ENCODE peak calls at places on chromosome 15, in five cellular contexts. D is Kasumi-1, Y is progenitor cell of endocrine pancreas, E is NCI-H1105 treated with DMSO at 0.1 percent for 48 hours, V is T1000. H is an unnamed sample.
A peak's percentile ranks its signal among the peaks of the same experiment; 100 is the strongest.

GRCh38 chr15:50891159-50891558 is 17.3 kb upstream of the AP4E1 start:
- DNase-seq in D (no peak), Y (no peak), E (no peak), V (no peak), H (no peak)

GRCh38 chr15:31977812-31978662 is 52.3 kb upstream of the CHRNA7 start:
- DNase-seq in D (peak; percentile 12), Y (peak; percentile 69), E (peak; percentile 29), V (no peak), H (no peak)

GRCh38 chr15:28118083-28118482 is 19.0 kb upstream of the OCA2 start:
- DNase-seq in D (no peak), Y (no peak), E (no peak), V (no peak), H (no peak)

GRCh38 chr15:92848852-92849598 is 51.1 kb upstream of the CHD2 start:
- DNase-seq in D (no peak), Y (no peak), E (no peak), V (no peak), H (no peak)

GRCh38 chr15:52132066-52132465 is 19.5 kb upstream of the BCL2L10 start:
- DNase-seq in D (no peak), Y (no peak), E (no peak), V (no peak), H (no peak)

GRCh38 chr15:62431806-62432205 is 266.7 kb upstream of the C2CD4B start:
- DNase-seq in D (no peak), Y (no peak), E (no peak), V (no peak), H (no peak)

GRCh38 chr15:57685316-57685715 is 21.2 kb upstream of the POLR2M start:
- DNase-seq in D (no peak), Y (no peak), E (no peak), V (no peak), H (no peak)

GRCh38 chr15:25787855-25788521 is 75.1 kb downstream of the ATP10A start:
- DNase-seq in D (no peak), Y (no peak), E (no peak), V (no peak), H (no peak)

GRCh38 chr15:66912441-66912840 is 153.0 kb upstream of the SMAD3 start:
- DNase-seq in D (no peak), Y (no peak), E (no peak), V (no peak), H (no peak)

GRCh38 chr15:34436126-34436955 is 1.3 kb downstream of the GOLGA8A start:
- DNase-seq in D (no peak), Y (no peak), E (no peak), V (no peak), H (no peak)

GRCh38 chr15:45666119-45666875 is 31.5 kb downstream of the SQOR start:
- DNase-seq in D (no peak), Y (no peak), E (no peak), V (no peak), H (no peak)

GRCh38 chr15:39881790-39882189 is 38.3 kb downstream of the GPR176 start:
- DNase-seq in D (no peak), Y (no peak), E (no peak), V (no peak), H (no peak)

GRCh38 chr15:74283366-74283765 is 47.2 kb downstream of the CCDC33 start:
- DNase-seq in D (no peak), Y (no peak), E (no peak), V (no peak), H (no peak)

GRCh38 chr15:80999623-81000036 is 1.1 kb upstream of the TLNRD1 start:
- DNase-seq in D (peak; percentile 51), Y (no peak), E (no peak), V (no peak), H (no peak)

GRCh38 chr15:97998307-97999071 is 38.0 kb downstream of the ARRDC4 start:
- DNase-seq in D (no peak), Y (no peak), E (no peak), V (no peak), H (no peak)

GRCh38 chr15:101387591-101387990 is 92.5 kb upstream of the SNRPA1 start:
- DNase-seq in D (no peak), Y (no peak), E (no peak), V (no peak), H (no peak)

GRCh38 chr15:74392402-74392876 is 25.0 kb upstream of the CYP11A1 start:
- DNase-seq in D (no peak), Y (no peak), E (no peak), V (no peak), H (no peak)

GRCh38 chr15:51735211-51735610 is 2.2 kb downstream of the LYSMD2 start:
- DNase-seq in D (peak; percentile 40), Y (no peak), E (no peak), V (no peak), H (no peak)

GRCh38 chr15:33699691-33700447 is 268.4 kb upstream of the CHRM5 start:
- DNase-seq in D (no peak), Y (no peak), E (no peak), V (no peak), H (no peak)

GRCh38 chr15:73841756-73842590 is 31.4 kb upstream of the TBC1D21 start:
- DNase-seq in D (no peak), Y (no peak), E (no peak), V (no peak), H (no peak)

GRCh38 chr15:68186671-68187397 is 18.3 kb downstream of the CALML4 start:
- DNase-seq in D (no peak), Y (no peak), E (no peak), V (no peak), H (peak; percentile 41)

GRCh38 chr15:60655252-60655651 is 176.3 kb upstream of the ICE2 start:
- DNase-seq in D (no peak), Y (no peak), E (no peak), V (no peak), H (no peak)

GRCh38 chr15:70266412-70267089 is 168.8 kb upstream of the TLE3 start:
- DNase-seq in D (peak; percentile 58), Y (no peak), E (peak; percentile 12), V (no peak), H (peak; percentile 51)

GRCh38 chr15:57647791-57648130 is 56.1 kb downstream of the MYZAP start:
- DNase-seq in D (no peak), Y (no peak), E (no peak), V (no peak), H (no peak)

GRCh38 chr15:85757939-85758654 is 36.6 kb downstream of the KLHL25 start:
- DNase-seq in D (no peak), Y (no peak), E (no peak), V (no peak), H (no peak)

GRCh38 chr15:81092559-81092902 is 41.5 kb upstream of the CFAP161 start:
- DNase-seq in D (peak; percentile 65), Y (no peak), E (no peak), V (no peak), H (no peak)

GRCh38 chr15:97420116-97420515 is 540.4 kb upstream of the ARRDC4 start:
- DNase-seq in D (no peak), Y (no peak), E (no peak), V (no peak), H (no peak)